ENCODE peak calls at places on chromosome 1, in ten cellular contexts. V, W, A, N, D, E, U, Y, B and S are unnamed samples.

GRCh38 chr1:59730759-59731478 is 83.8 kb upstream of the HOOK1 start:
- DNase-seq in V (peak), W (peak), A (peak), N (no peak), D (peak), E (peak), U (no peak), Y (peak), B (peak), S (no peak)

GRCh38 chr1:223726380-223727001 is 14.2 kb downstream of the CAPN2 start:
- DNase-seq in V (peak), W (peak), A (peak), N (no peak), D (peak), E (no peak), U (no peak), Y (peak), B (peak), S (peak)

GRCh38 chr1:116356673-116357072 is 16.4 kb upstream of the ATP1A1 start:
- DNase-seq in V (no peak), W (no peak), A (peak), N (no peak), D (peak), E (no peak), U (no peak), Y (no peak), B (no peak), S (no peak)

GRCh38 chr1:181451661-181452060 is 31.7 kb upstream of the CACNA1E start:
- DNase-seq in V (no peak), W (no peak), A (no peak), N (no peak), D (no peak), E (no peak), U (no peak), Y (no peak), B (no peak), S (no peak)

GRCh38 chr1:27004471-27005165 is 8.0 kb downstream of the TENT5B start:
- DNase-seq in V (peak), W (no peak), A (peak), N (no peak), D (no peak), E (no peak), U (no peak), Y (no peak), B (no peak), S (no peak)

GRCh38 chr1:5507340-5507739 is 484.9 kb downstream of the NPHP4 start:
- DNase-seq in V (no peak), W (no peak), A (no peak), N (no peak), D (no peak), E (no peak), U (no peak), Y (no peak), B (no peak), S (no peak)

GRCh38 chr1:41853907-41854306 is 64.8 kb downstream of the HIVEP3 start:
- DNase-seq in V (no peak), W (no peak), A (no peak), N (no peak), D (no peak), E (no peak), U (no peak), Y (no peak), B (no peak), S (no peak)

GRCh38 chr1:84497631-84498278 is 8.4 kb upstream of the SPATA1 start:
- DNase-seq in V (no peak), W (no peak), A (no peak), N (no peak), D (no peak), E (no peak), U (no peak), Y (no peak), B (no peak), S (no peak)

GRCh38 chr1:41872074-41872473 is 46.6 kb downstream of the HIVEP3 start:
- DNase-seq in V (no peak), W (no peak), A (no peak), N (no peak), D (no peak), E (no peak), U (no peak), Y (no peak), B (no peak), S (no peak)

GRCh38 chr1:229578168-229579100 is 19.9 kb upstream of the ABCB10 start:
- DNase-seq in V (no peak), W (no peak), A (no peak), N (no peak), D (no peak), E (no peak), U (no peak), Y (no peak), B (no peak), S (no peak)

GRCh38 chr1:31984419-31985347 is 29.0 kb upstream of the KHDRBS1 start:
- DNase-seq in V (no peak), W (no peak), A (peak), N (peak), D (peak), E (no peak), U (no peak), Y (peak), B (peak), S (no peak)